ENCODE peak calls at places on chromosomes 1 and 21, in ten cellular contexts. E is mucosa of descending colon, C is HepG2, U is cardiac muscle cell, K is cardiac fibroblast, T is A549, F is sigmoid colon, B is GM20000, S is glutamatergic neuron, X is OCI-LY7. G is an unnamed sample.

GRCh38 chr1:100353073-100353801 is 931 bp downstream of the CDC14A start:
- DNase-seq in E (peak), C (peak), U (no peak), K (no peak), T (no peak), F (no peak), B (peak), S (peak), X (peak), G (no peak)

GRCh38 chr1:19495000-19495656 is 9.8 kb upstream of the CAPZB start:
- DNase-seq in E (no peak), C (no peak), U (peak), K (peak), T (no peak), F (no peak), B (no peak), S (no peak), X (no peak), G (no peak)

GRCh38 chr1:156439036-156439435 is 61.5 kb downstream of the MEF2D start:
- DNase-seq in E (no peak), C (no peak), U (no peak), K (no peak), T (no peak), F (no peak), B (no peak), S (no peak), X (no peak), G (no peak)

GRCh38 chr1:56404561-56405030 is 174.8 kb downstream of the PLPP3 start:
- DNase-seq in E (no peak), C (no peak), U (peak), K (peak), T (no peak), F (no peak), B (no peak), S (no peak), X (no peak), G (no peak)

GRCh38 chr21:35048183-35048601 is 910 bp downstream of the RUNX1 start:
- DNase-seq in E (no peak), C (no peak), U (no peak), K (no peak), T (peak), F (no peak), B (no peak), S (no peak), X (peak), G (no peak)

GRCh38 chr1:25837253-25837875 is 17.6 kb downstream of the MTFR1L start:
- DNase-seq in E (no peak), C (peak), U (no peak), K (peak), T (peak), F (no peak), B (no peak), S (no peak), X (peak), G (no peak)

GRCh38 chr1:30751830-30752650 is 5.5 kb downstream of the LAPTM5 start:
- DNase-seq in E (no peak), C (no peak), U (no peak), K (no peak), T (no peak), F (no peak), B (no peak), S (no peak), X (no peak), G (no peak)

GRCh38 chr1:29488086-29488793 is 251.9 kb downstream of the PTPRU start:
- DNase-seq in E (no peak), C (no peak), U (no peak), K (no peak), T (no peak), F (no peak), B (no peak), S (no peak), X (no peak), G (no peak)

GRCh38 chr1:101178688-101179491 is 57.9 kb upstream of the S1PR1 start:
- DNase-seq in E (no peak), C (no peak), U (no peak), K (no peak), T (no peak), F (no peak), B (peak), S (no peak), X (peak), G (no peak)

GRCh38 chr1:43039228-43040055 is 80.8 kb upstream of the SLC2A1 start:
- DNase-seq in E (no peak), C (peak), U (no peak), K (no peak), T (no peak), F (no peak), B (no peak), S (no peak), X (no peak), G (no peak)

GRCh38 chr1:157252473-157252872 is 114.3 kb upstream of the ETV3 start:
- DNase-seq in E (no peak), C (peak), U (no peak), K (no peak), T (no peak), F (no peak), B (no peak), S (no peak), X (no peak), G (no peak)

GRCh38 chr21:45788635-45789506 is 145.3 kb downstream of the PCBP3 start:
- DNase-seq in E (no peak), C (no peak), U (no peak), K (no peak), T (no peak), F (no peak), B (no peak), S (no peak), X (no peak), G (no peak)

GRCh38 chr1:70220517-70221240 is 501 bp upstream of the SRSF11 start:
- DNase-seq in E (peak), C (no peak), U (no peak), K (no peak), T (no peak), F (no peak), B (no peak), S (no peak), X (no peak), G (no peak)

GRCh38 chr1:67582625-67583461 is 102.2 kb upstream of the GADD45A start:
- DNase-seq in E (no peak), C (no peak), U (peak), K (peak), T (no peak), F (no peak), B (no peak), S (no peak), X (no peak), G (no peak)

GRCh38 chr1:60488857-60489256 is 415.3 kb upstream of the C1orf87 start:
- DNase-seq in E (peak), C (no peak), U (peak), K (peak), T (no peak), F (no peak), B (no peak), S (no peak), X (no peak), G (peak)

GRCh38 chr1:181433931-181434330 is 49.4 kb upstream of the CACNA1E start:
- DNase-seq in E (no peak), C (no peak), U (no peak), K (no peak), T (no peak), F (no peak), B (no peak), S (no peak), X (no peak), G (no peak)

GRCh38 chr1:111615874-111616715 is 3.5 kb upstream of the RAP1A start:
- DNase-seq in E (no peak), C (no peak), U (no peak), K (no peak), T (no peak), F (no peak), B (peak), S (no peak), X (peak), G (no peak)

GRCh38 chr1:199449681-199450080 is 577.8 kb upstream of the NR5A2 start:
- DNase-seq in E (no peak), C (no peak), U (no peak), K (no peak), T (no peak), F (no peak), B (no peak), S (no peak), X (no peak), G (no peak)

GRCh38 chr1:55235722-55236121 is 20.6 kb upstream of the USP24 start:
- DNase-seq in E (no peak), C (no peak), U (peak), K (peak), T (no peak), F (no peak), B (no peak), S (no peak), X (no peak), G (no peak)

GRCh38 chr1:26362331-26362730 is 8.4 kb upstream of the CRYBG2 start:
- DNase-seq in E (no peak), C (no peak), U (no peak), K (no peak), T (no peak), F (no peak), B (no peak), S (no peak), X (no peak), G (no peak)

GRCh38 chr1:237383825-237384612 is 342.0 kb downstream of the RYR2 start:
- DNase-seq in E (no peak), C (no peak), U (peak), K (peak), T (no peak), F (no peak), B (no peak), S (no peak), X (no peak), G (no peak)

GRCh38 chr1:36922071-36922470 is 112.2 kb downstream of the GRIK3 start:
- DNase-seq in E (no peak), C (no peak), U (no peak), K (no peak), T (no peak), F (peak), B (no peak), S (no peak), X (no peak), G (no peak)

GRCh38 chr1:149917590-149918144 is at the start of gene SV2A:
- DNase-seq in E (no peak), C (peak), U (peak), K (peak), T (no peak), F (peak), B (peak), S (peak), X (peak), G (no peak)

GRCh38 chr1:219563568-219563967 is 49.3 kb downstream of the ZC3H11B start:
- DNase-seq in E (no peak), C (peak), U (no peak), K (no peak), T (no peak), F (no peak), B (no peak), S (no peak), X (no peak), G (no peak)

GRCh38 chr1:47238935-47239640 is 7.1 kb upstream of the TAL1 start:
- DNase-seq in E (no peak), C (no peak), U (no peak), K (no peak), T (no peak), F (no peak), B (no peak), S (no peak), X (no peak), G (no peak)

GRCh38 chr1:169941982-169942830 is 48.5 kb upstream of the SCYL3 start:
- DNase-seq in E (peak), C (no peak), U (peak), K (peak), T (peak), F (no peak), B (no peak), S (no peak), X (no peak), G (no peak)

GRCh38 chr1:161081519-161081918 is 7.8 kb downstream of the NECTIN4 start:
- DNase-seq in E (no peak), C (no peak), U (no peak), K (no peak), T (no peak), F (no peak), B (no peak), S (no peak), X (no peak), G (no peak)

GRCh38 chr1:222989443-222989842 is 153.6 kb downstream of the TLR5 start:
- DNase-seq in E (no peak), C (no peak), U (no peak), K (no peak), T (no peak), F (no peak), B (no peak), S (no peak), X (no peak), G (no peak)

GRCh38 chr1:222991908-222992307 is 151.1 kb downstream of the TLR5 start:
- DNase-seq in E (no peak), C (no peak), U (no peak), K (no peak), T (no peak), F (no peak), B (no peak), S (no peak), X (no peak), G (no peak)

GRCh38 chr1:222991177-222991576 is 151.9 kb downstream of the TLR5 start:
- DNase-seq in E (no peak), C (no peak), U (no peak), K (no peak), T (no peak), F (no peak), B (no peak), S (no peak), X (no peak), G (no peak)

GRCh38 chr1:222987616-222988015 is 155.4 kb downstream of the TLR5 start:
- DNase-seq in E (no peak), C (no peak), U (no peak), K (no peak), T (no peak), F (no peak), B (no peak), S (no peak), X (no peak), G (no peak)
- TF ChIP-seq CTCF in E (no peak), C (no peak), U (no peak), K (no peak), T (peak), F (no peak), B (no peak), S (no peak), X (peak), G (no peak)

GRCh38 chr21:36170823-36171222 is 14.2 kb downstream of the DOP1B start:
- DNase-seq in E (no peak), C (no peak), U (no peak), K (no peak), T (no peak), F (no peak), B (no peak), S (no peak), X (no peak), G (no peak)

GRCh38 chr21:36171741-36172331 is 15.2 kb downstream of the DOP1B start:
- DNase-seq in E (no peak), C (no peak), U (no peak), K (no peak), T (no peak), F (no peak), B (no peak), S (no peak), X (no peak), G (no peak)

GRCh38 chr21:36166705-36167104 is 10.1 kb downstream of the DOP1B start:
- DNase-seq in E (peak), C (no peak), U (no peak), K (no peak), T (no peak), F (no peak), B (no peak), S (peak), X (no peak), G (no peak)

GRCh38 chr21:36171327-36171726 is 14.7 kb downstream of the DOP1B start:
- DNase-seq in E (no peak), C (no peak), U (no peak), K (no peak), T (no peak), F (no peak), B (no peak), S (no peak), X (no peak), G (no peak)

GRCh38 chr21:36169465-36170128 is 13.0 kb downstream of the DOP1B start:
- DNase-seq in E (no peak), C (no peak), U (no peak), K (no peak), T (no peak), F (no peak), B (no peak), S (no peak), X (no peak), G (no peak)
- TF ChIP-seq CTCF in E (no peak), C (no peak), U (no peak), K (no peak), T (no peak), F (no peak), B (no peak), S (no peak), X (no peak), G (peak)

DNA sequence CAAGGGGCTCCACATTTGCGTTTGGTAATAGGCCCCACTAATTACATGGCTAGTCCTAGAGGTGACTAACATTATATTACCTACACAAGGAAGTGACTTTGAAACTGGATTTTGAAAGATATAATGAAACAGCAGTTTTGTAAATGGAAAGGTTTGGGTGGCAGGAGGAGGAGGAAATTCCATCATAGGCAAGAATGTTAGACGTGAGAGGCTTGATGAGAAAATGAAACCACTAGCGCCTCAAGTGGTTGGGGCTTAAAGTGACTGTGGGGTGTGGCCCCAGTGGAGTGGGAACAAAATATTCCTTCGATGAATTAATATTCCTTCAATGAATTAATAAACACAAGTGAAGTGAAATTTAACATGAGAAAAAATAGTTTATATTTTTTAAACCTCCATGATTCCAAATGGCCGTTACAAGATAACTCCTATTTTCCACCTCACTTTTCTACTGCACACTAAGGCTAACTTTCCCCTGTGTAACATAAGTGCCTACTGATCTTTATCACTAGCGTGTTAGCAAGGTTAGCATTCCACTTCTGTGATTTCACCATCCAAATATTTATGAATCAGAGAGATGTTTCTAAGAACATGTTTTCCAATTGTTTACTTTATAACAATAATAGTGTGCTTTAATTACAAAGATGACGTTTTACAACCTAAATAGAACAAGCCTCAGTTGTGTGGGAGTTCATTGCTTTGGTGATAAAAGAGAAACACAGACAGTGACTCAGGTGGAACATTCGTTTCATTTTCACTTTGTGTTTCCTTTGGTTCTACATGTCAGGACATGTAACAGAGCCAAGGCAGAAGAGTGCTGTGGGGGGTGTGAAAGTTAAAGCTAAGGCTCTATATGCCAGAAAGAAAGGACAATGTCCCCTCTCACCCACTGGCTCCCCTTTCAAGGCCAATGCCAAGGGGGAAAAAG is 12.5 kb upstream of the ATF3 start:
- DNase-seq in E (peak), C (peak), U (peak), K (peak), T (peak), F (no peak), B (peak), S (no peak), X (peak), G (peak)
- TF ChIP-seq CTCF in E (peak), C (no peak), U (peak), K (peak), T (peak), F (peak), B (peak), S (peak), X (peak), G (peak)

DNA sequence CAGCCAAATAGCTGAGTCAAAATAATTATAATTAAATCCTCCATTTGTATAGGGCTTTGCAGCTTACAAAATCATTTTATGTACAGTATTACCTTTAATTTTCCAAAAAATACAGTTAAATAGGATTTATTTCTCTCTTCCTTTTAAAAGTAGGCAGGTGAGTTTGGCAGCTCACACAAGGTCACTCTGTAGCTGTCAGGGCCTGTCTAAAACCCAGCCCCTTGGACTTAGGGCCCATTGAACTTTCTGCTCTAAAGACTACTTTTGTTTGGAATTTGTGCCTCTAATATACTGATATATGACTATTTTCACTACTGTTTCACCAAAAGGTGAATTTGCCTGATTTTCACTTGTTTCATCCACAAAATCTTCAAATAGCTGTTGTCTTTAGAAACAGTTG is 10.3 kb downstream of the ROR1 start:
- DNase-seq in E (no peak), C (no peak), U (no peak), K (no peak), T (no peak), F (no peak), B (no peak), S (no peak), X (no peak), G (no peak)
- TF ChIP-seq CTCF in E (no peak), C (no peak), U (no peak), K (no peak), T (no peak), F (no peak), B (no peak), S (no peak), X (no peak), G (no peak)

DNA sequence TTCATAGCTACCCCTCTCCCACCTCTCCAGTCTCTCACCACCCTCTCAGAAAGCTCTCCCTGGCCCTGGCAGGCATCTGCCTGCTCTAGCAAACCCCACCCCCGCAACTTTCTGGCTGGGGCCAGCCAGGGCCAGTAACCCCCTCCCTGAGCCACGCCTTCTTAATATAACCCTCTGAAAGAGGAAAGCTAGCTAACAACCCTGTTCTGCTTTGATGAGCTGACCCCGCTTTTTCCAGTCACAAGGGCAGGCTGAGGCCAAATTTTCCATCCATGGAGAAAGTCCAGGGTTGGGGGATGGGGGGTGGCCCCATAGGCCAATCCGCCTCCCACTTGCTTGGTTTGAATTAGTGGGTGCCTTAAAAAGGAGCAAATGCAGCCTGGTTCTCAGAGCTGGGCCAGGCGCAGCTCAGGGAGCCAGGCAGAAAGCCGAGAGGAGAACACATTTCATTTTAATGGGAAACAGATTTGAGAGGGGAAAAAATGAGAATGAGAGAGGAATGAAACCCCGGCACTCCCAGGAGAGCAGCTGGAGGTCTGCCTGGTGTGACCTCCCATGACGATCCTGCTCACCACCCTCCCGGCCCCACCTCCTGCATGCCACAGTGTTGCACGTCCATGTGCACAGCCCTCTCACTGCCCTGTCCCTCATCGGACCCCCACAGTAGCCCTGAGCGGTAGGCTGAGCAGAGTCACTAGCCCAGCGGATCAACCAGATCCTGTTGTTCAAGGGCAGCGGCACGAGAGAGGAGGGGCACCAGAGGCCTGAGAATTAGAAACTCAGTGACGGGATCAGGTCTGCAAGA is 62.3 kb downstream of the OPTC start:
- DNase-seq in E (no peak), C (no peak), U (peak), K (peak), T (no peak), F (peak), B (no peak), S (no peak), X (no peak), G (no peak)
- TF ChIP-seq CTCF in E (no peak), C (no peak), U (no peak), K (no peak), T (no peak), F (no peak), B (no peak), S (no peak), X (no peak), G (no peak)

DNA sequence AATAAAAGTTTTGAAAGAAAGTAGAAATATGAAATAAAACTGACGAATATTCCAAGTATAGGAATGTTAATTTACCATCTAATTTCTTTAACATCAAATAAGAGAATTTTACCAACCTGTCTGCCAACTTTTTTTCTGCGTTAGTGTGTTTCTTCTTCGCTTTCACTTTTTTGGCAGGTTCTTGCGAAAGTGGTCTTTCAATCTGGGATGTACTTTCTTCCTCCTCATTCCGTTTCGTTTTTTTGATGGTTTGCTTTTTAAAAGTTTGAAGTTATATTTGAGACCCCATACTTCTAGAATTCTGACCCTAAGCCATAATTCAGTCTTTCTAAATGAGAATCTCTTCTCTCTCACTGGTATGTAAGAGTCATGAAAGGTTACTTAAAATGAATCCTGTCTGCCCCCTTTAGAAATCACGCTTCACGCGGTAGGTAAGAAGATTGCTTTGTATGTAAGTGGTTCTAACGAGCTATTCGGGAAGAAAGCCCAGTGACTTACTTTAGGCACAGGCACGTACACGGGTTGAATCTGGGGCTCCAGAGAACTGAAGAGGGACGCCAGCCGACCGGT is 570 bp downstream of the RBM34 start:
- DNase-seq in E (no peak), C (peak), U (peak), K (peak), T (peak), F (no peak), B (peak), S (no peak), X (peak), G (peak)
- TF ChIP-seq CTCF in E (no peak), C (no peak), U (no peak), K (no peak), T (no peak), F (no peak), B (no peak), S (no peak), X (no peak), G (no peak)